ENCODE peak calls at places on chromosomes 5 and 9, in five cellular contexts. B, K, L, U and E are unnamed samples.

GRCh38 chr5:176491901-176492300 is 43.7 kb downstream of the FAF2 start:
- DNase-seq in B (no peak), K (no peak), L (no peak), U (no peak), E (no peak)

GRCh38 chr5:142506756-142507155 is 179.1 kb downstream of the FGF1 start:
- DNase-seq in B (no peak), K (no peak), L (no peak), U (no peak), E (no peak)

GRCh38 chr9:135501261-135502167 is 1.0 kb downstream of the MRPS2 start:
- DNase-seq in B (no peak), K (no peak), L (no peak), U (no peak), E (no peak)

GRCh38 chr9:120447959-120448500 is 131.9 kb downstream of the CDK5RAP2 start:
- DNase-seq in B (no peak), K (no peak), L (no peak), U (no peak), E (no peak)

GRCh38 chr5:155629597-155629996 is 616.0 kb downstream of the KIF4B start:
- DNase-seq in B (no peak), K (no peak), L (no peak), U (no peak), E (no peak)

GRCh38 chr9:31824860-31825259 is 559.6 kb upstream of the ACO1 start:
- DNase-seq in B (no peak), K (no peak), L (no peak), U (peak), E (no peak)

GRCh38 chr9:137787376-137787775 is 90.2 kb upstream of the CACNA1B start:
- DNase-seq in B (no peak), K (no peak), L (no peak), U (no peak), E (no peak)

GRCh38 chr5:106759581-106759980 is 911.2 kb downstream of the EFNA5 start:
- DNase-seq in B (no peak), K (peak), L (no peak), U (no peak), E (no peak)

GRCh38 chr9:137267933-137268355 is 9.6 kb upstream of the TOR4A start:
- DNase-seq in B (no peak), K (no peak), L (no peak), U (no peak), E (no peak)

GRCh38 chr9:35229779-35230143 is 68.0 kb downstream of the UNC13B start:
- DNase-seq in B (no peak), K (no peak), L (no peak), U (no peak), E (no peak)

GRCh38 chr5:112318346-112318745 is 100.7 kb downstream of the EPB41L4A start:
- DNase-seq in B (no peak), K (no peak), L (no peak), U (no peak), E (no peak)

GRCh38 chr5:87705876-87706275 is 293.1 kb upstream of the CCNH start:
- DNase-seq in B (no peak), K (no peak), L (no peak), U (no peak), E (no peak)

GRCh38 chr5:3007577-3007976 is 256.1 kb upstream of the IRX2 start:
- DNase-seq in B (no peak), K (no peak), L (no peak), U (no peak), E (no peak)

GRCh38 chr5:89044665-89045200 is 161.7 kb upstream of the MEF2C start:
- DNase-seq in B (no peak), K (no peak), L (no peak), U (no peak), E (no peak)

GRCh38 chr9:111237447-111237846 is 92.6 kb downstream of the OR2K2 start:
- DNase-seq in B (no peak), K (no peak), L (no peak), U (no peak), E (no peak)

GRCh38 chr9:91580136-91580535 is 156.5 kb upstream of the NFIL3 start:
- DNase-seq in B (no peak), K (peak), L (peak), U (no peak), E (no peak)

GRCh38 chr5:17383526-17383925 is 114.5 kb upstream of the TAF11L2 start:
- DNase-seq in B (no peak), K (no peak), L (no peak), U (no peak), E (no peak)

GRCh38 chr5:116455061-116455460 is 119.6 kb downstream of the SEMA6A start:
- DNase-seq in B (no peak), K (peak), L (peak), U (no peak), E (no peak)

GRCh38 chr5:99900302-99900811 is 634.8 kb upstream of the FAM174A start:
- DNase-seq in B (no peak), K (peak), L (no peak), U (peak), E (no peak)

GRCh38 chr5:66358741-66359140 is 214.6 kb downstream of the SREK1 start:
- DNase-seq in B (no peak), K (no peak), L (no peak), U (no peak), E (no peak)

GRCh38 chr5:39648539-39649200 is 223.9 kb upstream of the DAB2 start:
- DNase-seq in B (no peak), K (peak), L (no peak), U (no peak), E (no peak)

GRCh38 chr9:70407081-70407503 is 7.4 kb downstream of the KLF9 start:
- DNase-seq in B (peak), K (peak), L (no peak), U (no peak), E (no peak)